ENCODE peak calls at places on chromosomes 16 and 17, in seven cellular contexts. Z is kidney glomerular epithelial cell, C is Caki2, J is keratinocyte, L is EH, U is left ventricle myocardium inferior, B is HL-60. Q is an unnamed sample.

GRCh38 chr16:87202346-87202745 is 114.8 kb downstream of the C16orf95 start:
- DNase-seq in Z (no peak), C (no peak), J (no peak), L (peak), U (no peak), B (no peak), Q (peak)

GRCh38 chr16:57500578-57501111 is 14.4 kb upstream of the DOK4 start:
- DNase-seq in Z (no peak), C (no peak), J (no peak), L (no peak), U (peak), B (no peak), Q (no peak)

GRCh38 chr17:75476274-75476673 is 19.8 kb downstream of the TMEM94 start:
- DNase-seq in Z (peak), C (no peak), J (no peak), L (no peak), U (no peak), B (no peak), Q (no peak)

GRCh38 chr17:33871720-33872535 is 383.2 kb upstream of the CCL2 start:
- DNase-seq in Z (peak), C (peak), J (peak), L (peak), U (no peak), B (no peak), Q (peak)

GRCh38 chr17:34816806-34817205 is 144.5 kb downstream of the CCT6B start:
- DNase-seq in Z (no peak), C (no peak), J (no peak), L (no peak), U (no peak), B (no peak), Q (no peak)

GRCh38 chr16:58814348-58814801 is 80.3 kb upstream of the GOT2 start:
- DNase-seq in Z (peak), C (peak), J (no peak), L (peak), U (peak), B (peak), Q (peak)

GRCh38 chr16:75265911-75266701 is 14.7 kb upstream of the BCAR1 start:
- DNase-seq in Z (peak), C (peak), J (no peak), L (peak), U (peak), B (no peak), Q (peak)

GRCh38 chr16:49491111-49491670 is 117.6 kb downstream of the C16orf78 start:
- DNase-seq in Z (no peak), C (no peak), J (no peak), L (no peak), U (no peak), B (no peak), Q (no peak)

GRCh38 chr16:55053071-55053415 is 122.4 kb downstream of the IRX5 start:
- DNase-seq in Z (no peak), C (no peak), J (no peak), L (no peak), U (no peak), B (no peak), Q (no peak)

GRCh38 chr17:33802349-33803272 is 452.5 kb upstream of the CCL2 start:
- DNase-seq in Z (no peak), C (no peak), J (no peak), L (no peak), U (no peak), B (no peak), Q (no peak)

GRCh38 chr16:16080465-16081065 is 131.1 kb downstream of the ABCC1 start:
- DNase-seq in Z (no peak), C (no peak), J (no peak), L (no peak), U (no peak), B (no peak), Q (no peak)

GRCh38 chr16:60203525-60204124 is 1469.5 kb upstream of the GOT2 start:
- DNase-seq in Z (no peak), C (no peak), J (no peak), L (peak), U (no peak), B (no peak), Q (peak)

GRCh38 chr16:66520406-66521194 is 29.3 kb downstream of the TK2 start:
- DNase-seq in Z (no peak), C (no peak), J (no peak), L (no peak), U (peak), B (peak), Q (no peak)

GRCh38 chr17:14032234-14032633 is 37.1 kb upstream of the COX10 start:
- DNase-seq in Z (no peak), C (no peak), J (no peak), L (no peak), U (no peak), B (no peak), Q (no peak)

GRCh38 chr16:84836234-84836647 is 16.5 kb downstream of the CRISPLD2 start:
- DNase-seq in Z (peak), C (peak), J (peak), L (peak), U (peak), B (no peak), Q (peak)

GRCh38 chr17:40550608-40551007 is 14.7 kb downstream of the CCR7 start:
- DNase-seq in Z (peak), C (no peak), J (no peak), L (peak), U (peak), B (no peak), Q (peak)

GRCh38 chr17:2949469-2950044 is 113.8 kb downstream of the OR1D5 start:
- DNase-seq in Z (no peak), C (peak), J (peak), L (peak), U (no peak), B (no peak), Q (peak)

GRCh38 chr17:75130632-75131277 is 787 bp downstream of the NT5C start:
- DNase-seq in Z (peak), C (peak), J (no peak), L (peak), U (peak), B (no peak), Q (peak)

GRCh38 chr17:2551928-2552327 is 40.2 kb upstream of the METTL16 start:
- DNase-seq in Z (no peak), C (no peak), J (no peak), L (no peak), U (no peak), B (no peak), Q (no peak)

GRCh38 chr17:40260528-40260927 is 27.2 kb upstream of the CDC6 start:
- DNase-seq in Z (no peak), C (no peak), J (no peak), L (no peak), U (no peak), B (no peak), Q (no peak)

GRCh38 chr16:7405166-7405565 is 72.5 kb downstream of the RBFOX1 start:
- DNase-seq in Z (peak), C (no peak), J (no peak), L (no peak), U (peak), B (no peak), Q (no peak)

GRCh38 chr16:2856061-2856670 is 1.8 kb downstream of the PRSS22 start:
- DNase-seq in Z (no peak), C (no peak), J (no peak), L (no peak), U (no peak), B (no peak), Q (no peak)

GRCh38 chr17:1907818-1908698 is 78.3 kb downstream of the RPA1 start:
- DNase-seq in Z (no peak), C (no peak), J (no peak), L (peak), U (no peak), B (no peak), Q (peak)

GRCh38 chr16:17325744-17326143 is 145.0 kb downstream of the XYLT1 start:
- DNase-seq in Z (no peak), C (no peak), J (no peak), L (no peak), U (no peak), B (no peak), Q (no peak)